ENCODE peak calls at places on chromosome 10, in ten cellular contexts. M is aorta, I is H9, O is caudate nucleus, N is OCI-LY7, F is tibial artery, L is PC-9, G is GM23248, B is left lung, K is PC-3. Z is an unnamed sample.

GRCh38 chr10:98098247-98098646 is 36.2 kb upstream of the R3HCC1L start:
- DNase-seq in M (no peak), G (no peak), I (no peak), K (no peak), L (no peak), F (no peak), B (no peak), O (no peak), N (no peak), Z (no peak)

GRCh38 chr10:8438603-8439002 is 384.1 kb downstream of the GATA3 start:
- DNase-seq in M (no peak), I (no peak), L (no peak), K (no peak), G (no peak), B (no peak), N (no peak), F (no peak), O (no peak), Z (no peak)

GRCh38 chr10:31030216-31030615 is 1.4 kb downstream of the ZNF438 start:
- DNase-seq in L (no peak), N (no peak), B (no peak), M (no peak), K (no peak), F (no peak), I (no peak), G (peak; percentile 47), O (no peak), Z (no peak)

GRCh38 chr10:125158528-125159485 is 1.6 kb downstream of the CTBP2 start:
- DNase-seq in L (no peak), B (peak; percentile 91), G (peak; percentile 71), N (no peak), F (peak; percentile 53), K (peak; percentile 44), O (peak; percentile 43), I (peak; percentile 15), M (peak; percentile 67), Z (no peak)

GRCh38 chr10:100803481-100803880 is 58.1 kb downstream of the PAX2 start:
- DNase-seq in M (no peak), I (peak; percentile 51), G (no peak), N (no peak), O (no peak), B (no peak), K (no peak), L (no peak), F (no peak), Z (no peak)

GRCh38 chr10:79391231-79392019 is 44.2 kb downstream of the PPIF start:
- DNase-seq in O (no peak), G (peak; percentile 56), I (peak; percentile 17), B (peak; percentile 61), L (no peak), N (no peak), M (peak; percentile 43), K (no peak), F (peak; percentile 22), Z (peak; percentile 44)

GRCh38 chr10:119265691-119266090 is 58.3 kb downstream of the GRK5 start:
- DNase-seq in M (no peak), F (no peak), N (no peak), O (no peak), G (no peak), B (no peak), L (no peak), I (no peak), K (no peak), Z (no peak)

GRCh38 chr10:127997241-127997640 is 90.3 kb downstream of the PTPRE start:
- DNase-seq in N (no peak), M (no peak), K (no peak), O (no peak), L (no peak), I (no peak), G (no peak), F (no peak), B (no peak), Z (no peak)

GRCh38 chr10:11150876-11151275 is 133.2 kb downstream of the CELF2 start:
- DNase-seq in M (no peak), L (no peak), O (no peak), B (no peak), N (no peak), G (no peak), I (no peak), K (no peak), F (no peak), Z (no peak)

DNA sequence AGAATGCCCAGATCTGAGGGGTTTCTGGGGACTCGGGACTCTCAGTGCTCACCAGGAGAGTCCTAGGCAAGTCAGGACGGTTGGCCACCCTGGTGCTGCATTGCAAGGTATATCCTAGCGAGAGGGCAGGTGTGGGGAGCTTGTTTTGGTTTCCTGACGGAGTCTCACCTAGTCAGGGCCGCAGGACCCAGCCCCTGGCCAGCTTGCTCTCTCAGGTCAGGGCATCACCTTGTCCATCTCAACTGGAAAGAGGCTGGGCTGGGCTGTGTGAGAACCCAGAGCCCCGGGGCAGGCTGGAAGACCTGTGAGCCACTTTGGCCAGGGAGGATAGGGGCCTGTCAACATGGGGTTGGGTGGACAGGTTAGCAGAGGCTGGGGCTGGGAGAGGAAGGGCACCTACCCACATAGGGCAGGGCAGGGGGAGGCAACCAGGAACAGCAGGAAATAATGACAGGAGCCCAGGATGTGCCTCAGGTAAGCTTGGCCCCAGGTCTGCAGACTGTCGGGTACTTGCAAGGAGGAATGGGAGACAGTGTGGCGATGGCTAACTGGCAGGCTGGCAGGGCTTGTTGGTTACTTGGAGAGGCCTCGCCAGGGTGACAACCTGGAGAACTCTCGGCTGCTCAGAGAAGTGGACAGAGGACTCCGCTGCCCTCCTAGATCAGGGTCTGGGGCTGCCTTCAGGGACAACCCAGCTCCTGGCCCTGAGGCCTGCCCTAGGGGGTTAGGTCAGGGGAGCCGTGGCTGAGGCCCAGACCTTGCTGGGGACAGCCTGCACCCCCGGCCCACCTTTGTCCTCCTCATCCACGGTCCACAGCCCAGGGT is 31.4 kb downstream of the DNAJB12 start:
- DNase-seq in O (no peak), L (no peak), K (no peak), M (no peak), I (no peak), N (no peak), B (peak; percentile 85), F (no peak), G (no peak), Z (no peak)
- H3K27ac ChIP-seq in O (no peak overlapping the region), L (peak overlapping the region; percentile 99), K (no peak overlapping the region), M (no peak overlapping the region), I (no peak overlapping the region), N (peak overlapping the region; percentile 97), B (peak overlapping the region; percentile 92), F (peak overlapping the region; percentile 85), G (no peak overlapping the region), Z (peak overlapping the region; percentile 99)

DNA sequence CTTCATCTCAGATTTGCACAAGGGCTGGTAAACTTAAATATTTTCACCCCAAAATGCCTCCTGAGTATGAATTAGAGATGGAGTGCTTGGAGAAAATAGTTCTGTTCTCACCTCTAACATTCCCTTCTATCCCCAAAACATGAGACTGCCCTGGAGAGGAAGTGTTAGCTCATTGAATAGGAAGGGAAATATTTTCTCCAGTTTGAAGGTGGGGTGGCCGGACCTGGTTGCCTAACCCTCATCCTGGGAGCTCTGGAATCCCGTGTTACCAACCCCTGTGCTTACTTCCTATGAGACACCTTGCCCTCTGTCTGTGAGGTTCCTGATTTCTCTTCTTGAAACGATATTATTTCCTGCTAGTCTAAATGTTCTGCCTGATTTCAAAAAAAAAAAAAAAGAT is 782 bp downstream of the IFIT2 start:
- DNase-seq in G (peak; percentile 36), L (peak; percentile 72), M (no peak), I (no peak), O (no peak), N (no peak), B (no peak), K (peak; percentile 42), F (no peak), Z (no peak)
- H3K27ac ChIP-seq in G (peak overlapping the region; percentile 93), L (peak overlapping the region; percentile 89), M (no peak overlapping the region), I (no peak overlapping the region), O (peak overlapping the region; percentile 97), N (no peak overlapping the region), B (peak overlapping the region; percentile 96), K (peak overlapping the region; percentile 79), F (peak overlapping the region; percentile 90), Z (peak overlapping the region; percentile 70)

GRCh38 chr10:3217301-3217700 is 44.7 kb upstream of the PITRM1 start:
- DNase-seq in G (peak; percentile 77), B (no peak), M (no peak), K (peak; percentile 7), L (no peak), I (no peak), O (no peak), N (no peak), F (no peak), Z (no peak)

GRCh38 chr10:3210251-3210650 is 37.7 kb upstream of the PITRM1 start:
- DNase-seq in L (no peak), M (no peak), N (no peak), G (no peak), O (no peak), K (no peak), I (no peak), B (no peak), F (no peak), Z (no peak)

GRCh38 chr10:3215336-3215860 is 42.8 kb upstream of the PITRM1 start:
- DNase-seq in L (no peak), G (no peak), M (no peak), N (no peak), O (no peak), I (no peak), F (no peak), B (no peak), K (no peak), Z (no peak)

GRCh38 chr10:3213174-3213573 is 40.6 kb upstream of the PITRM1 start:
- DNase-seq in K (no peak), B (no peak), O (no peak), L (no peak), I (no peak), M (no peak), G (no peak), N (no peak), F (no peak), Z (no peak)

DNA sequence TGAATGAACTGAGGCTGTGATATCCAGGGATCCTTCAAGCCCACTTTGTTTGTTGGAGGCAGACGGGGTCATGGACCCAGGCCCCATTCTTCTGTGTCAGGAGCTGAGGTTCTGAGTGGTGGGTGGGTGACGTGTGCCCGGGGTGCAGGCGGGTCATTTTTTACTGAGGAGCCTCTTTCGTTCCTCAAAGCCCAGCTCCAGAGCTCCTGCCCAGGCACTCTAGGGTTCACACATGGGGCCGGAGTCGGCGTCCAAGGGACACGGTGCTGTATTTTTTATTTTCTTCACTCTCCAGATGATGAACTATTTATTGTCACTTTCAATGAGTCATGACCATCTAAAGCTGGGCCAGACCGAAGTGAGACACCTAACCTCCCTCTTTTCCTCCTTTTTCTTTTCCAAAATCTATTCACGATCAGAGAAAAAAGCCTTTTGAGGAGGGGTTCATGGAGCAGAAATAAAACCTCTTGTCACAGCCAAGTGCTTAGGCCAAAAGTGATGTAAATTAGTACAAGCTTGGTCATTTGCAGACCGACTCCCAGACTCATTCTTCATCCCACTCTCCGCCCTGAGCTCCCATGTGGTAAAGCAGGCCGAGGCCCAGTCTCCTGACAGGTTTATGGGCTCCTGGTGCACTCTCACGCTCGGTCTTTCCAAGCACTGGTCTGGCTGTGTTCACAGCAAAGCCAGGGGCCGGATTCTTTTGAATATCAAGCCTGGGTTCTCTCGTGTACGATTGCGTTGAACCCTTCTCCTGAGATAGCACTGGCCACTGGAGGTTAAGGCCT is 41.4 kb upstream of the PITRM1 start:
- DNase-seq in K (no peak), G (no peak), L (no peak), F (no peak), N (no peak), B (no peak), M (no peak), O (no peak), I (no peak), Z (no peak)
- H3K27ac ChIP-seq in K (no peak overlapping the region), G (no peak overlapping the region), L (no peak overlapping the region), F (no peak overlapping the region), N (no peak overlapping the region), B (no peak overlapping the region), M (no peak overlapping the region), O (no peak overlapping the region), I (no peak overlapping the region), Z (no peak overlapping the region)

GRCh38 chr10:131899695-131900349 is 986 bp upstream of the PPP2R2D start:
- DNase-seq in L (no peak), G (no peak), M (no peak), O (no peak), K (no peak), F (no peak), I (no peak), B (no peak), N (peak; percentile 36), Z (no peak)
- H3K27ac ChIP-seq in L (no peak overlapping the region), G (no peak overlapping the region), M (no peak overlapping the region), O (peak overlapping the region; percentile 58), K (no peak overlapping the region), F (peak overlapping the region; percentile 86), I (no peak overlapping the region), B (peak overlapping the region; percentile 93), N (no peak overlapping the region), Z (peak overlapping the region; percentile 78)